ENCODE peak calls at places on chromosome 7, in nine cellular contexts. U, B, G, D, E, F, C, L and R are unnamed samples. For H3K27me3 and H3K4me1, the result is how much of the 10 kb centered on the place peaks cover.

GRCh38 chr7:85078181-85078580 is 108.7 kb downstream of the SEMA3D start:
- DNase-seq in E (no peak), B (no peak), U (no peak), G (no peak), C (no peak), L (no peak), F (no peak), D (no peak), R (no peak)

GRCh38 chr7:45000096-45001032 is at the start of gene CCM2:
- DNase-seq in C (no peak), E (peak), U (peak), B (no peak), D (no peak), G (peak), F (no peak), L (peak), R (peak)

GRCh38 chr7:28070311-28071055 is 110.1 kb downstream of the JAZF1 start:
- DNase-seq in L (no peak), F (no peak), C (no peak), G (no peak), E (peak), U (no peak), D (no peak), B (no peak), R (no peak)

GRCh38 chr7:18637516-18637915 is 142.0 kb downstream of the HDAC9 start:
- DNase-seq in B (no peak), D (no peak), G (no peak), U (no peak), F (no peak), L (no peak), E (no peak), C (no peak), R (no peak)

GRCh38 chr7:80609732-80610131 is 28.7 kb upstream of the CD36 start:
- DNase-seq in F (no peak), E (no peak), U (no peak), L (no peak), D (no peak), B (peak), G (no peak), C (no peak), R (no peak)

GRCh38 chr7:137626469-137627067 is 220.2 kb downstream of the DGKI start:
- DNase-seq in C (no peak), L (peak), D (no peak), F (no peak), B (peak), E (no peak), G (peak), U (peak), R (no peak)

GRCh38 chr7:29609162-29610030 is 45.8 kb downstream of the PRR15 start:
- DNase-seq in U (no peak), C (no peak), L (no peak), E (no peak), D (no peak), G (no peak), B (peak), F (no peak), R (no peak)

GRCh38 chr7:100400656-100401055 is 27.4 kb downstream of the PILRA start:
- DNase-seq in U (no peak), E (no peak), L (peak), C (no peak), B (peak), G (no peak), D (no peak), F (no peak), R (no peak)

GRCh38 chr7:72077776-72078175 is 334.4 kb downstream of the CALN1 start:
- DNase-seq in B (no peak), C (no peak), L (no peak), U (no peak), F (no peak), G (no peak), D (no peak), E (no peak), R (no peak)

GRCh38 chr7:8157296-8157695 is 104.7 kb downstream of the ICA1 start:
- DNase-seq in C (no peak), B (no peak), G (no peak), U (no peak), D (no peak), F (no peak), L (no peak), E (no peak), R (no peak)

GRCh38 chr7:117679120-117679519 is 194.1 kb downstream of the CTTNBP2 start:
- DNase-seq in E (no peak), U (no peak), G (no peak), L (no peak), F (no peak), D (no peak), B (no peak), C (no peak), R (no peak)

GRCh38 chr7:9507281-9507680 is 1073.9 kb downstream of the NXPH1 start:
- DNase-seq in U (no peak), E (no peak), F (no peak), C (no peak), G (no peak), B (peak), D (no peak), L (no peak), R (no peak)

GRCh38 chr7:11427686-11428273 is 404.2 kb downstream of the THSD7A start:
- DNase-seq in E (no peak), D (no peak), U (peak), L (peak), B (no peak), G (no peak), F (peak), C (no peak), R (no peak)

GRCh38 chr7:105639677-105640493 is 58.6 kb upstream of the EFCAB10 start:
- DNase-seq in E (no peak), B (peak), U (no peak), L (peak), C (no peak), G (no peak), D (no peak), F (no peak), R (no peak)

GRCh38 chr7:37405603-37406122 is 43.0 kb downstream of the ELMO1 start:
- DNase-seq in F (no peak), C (no peak), U (no peak), B (no peak), D (no peak), E (peak), G (peak), L (no peak), R (no peak)
- H3K27me3 ChIP-seq in F (under half), C (under half), U (under half), B (under half), D (under half), E (under half), G (under half), L (under half), R (under half)

DNA sequence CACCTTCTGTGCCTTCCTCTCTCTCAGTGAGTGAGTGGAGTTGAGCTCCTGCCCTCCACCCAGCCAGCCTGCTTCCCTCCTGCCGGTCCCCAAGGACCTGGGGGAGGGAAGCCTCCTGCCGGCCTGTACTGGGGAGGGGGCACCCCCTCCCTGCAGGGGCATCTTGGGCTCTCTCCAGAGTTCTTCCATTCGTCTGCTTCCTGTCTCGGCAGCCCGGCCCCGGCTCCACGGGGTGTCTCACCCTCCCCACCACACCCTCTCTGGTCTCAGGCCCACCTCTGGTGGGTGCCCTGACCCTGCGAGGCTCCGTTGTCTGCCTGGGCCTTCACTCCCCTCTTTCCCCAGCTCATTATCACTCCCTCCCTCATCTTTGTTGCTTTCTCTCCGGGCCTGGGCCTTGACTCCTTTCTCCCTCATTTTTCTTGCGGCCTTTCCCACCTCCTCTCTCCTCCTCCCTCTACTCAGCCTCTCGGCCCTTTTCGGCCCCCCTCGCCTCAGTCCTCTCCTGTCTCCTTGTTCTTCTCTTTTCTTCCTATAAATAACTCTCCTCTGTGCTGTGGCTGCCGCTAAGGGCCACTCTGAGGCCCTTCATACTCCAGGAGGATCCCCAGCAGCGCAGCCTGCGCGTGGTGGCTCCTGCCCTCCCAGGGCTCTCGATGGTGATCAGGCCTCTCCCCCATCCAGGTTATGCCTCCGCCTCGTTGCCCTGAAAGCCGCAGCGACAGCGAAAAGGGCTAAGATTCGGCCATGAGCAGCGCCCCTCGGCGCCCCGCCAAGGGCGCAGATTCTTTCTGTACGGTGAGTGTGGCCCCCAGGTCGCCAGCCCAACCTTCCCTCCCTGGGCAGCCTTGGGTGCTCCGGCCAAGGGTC is 2.1 kb downstream of the SLC4A2 start:
- DNase-seq in E (no peak), B (peak), F (no peak), L (peak), G (no peak), C (no peak), U (no peak), D (no peak), R (peak)
- H3K4me1 ChIP-seq in E (under half), B (under half), F (under half), L (under half), G (under half), C (half or more), U (under half), D (under half), R (under half)

GRCh38 chr7:1232623-1233327 is at the start of gene UNCX:
- DNase-seq in F (no peak), C (no peak), U (no peak), G (no peak), B (peak), D (peak), L (no peak), E (no peak), R (no peak)

GRCh38 chr7:1229956-1230355 is 2.7 kb upstream of the UNCX start:
- DNase-seq in D (no peak), E (no peak), G (no peak), B (peak), U (no peak), L (no peak), C (no peak), F (no peak), R (no peak)

GRCh38 chr7:1230411-1231213 is 2.1 kb upstream of the UNCX start:
- DNase-seq in L (no peak), B (peak), E (no peak), D (no peak), F (no peak), C (no peak), G (no peak), U (no peak), R (no peak)

GRCh38 chr7:1232103-1232466 is 587 bp upstream of the UNCX start:
- DNase-seq in E (no peak), C (no peak), U (no peak), B (no peak), L (no peak), D (no peak), F (no peak), G (no peak), R (no peak)

GRCh38 chr7:1231214-1232102 is 1.2 kb upstream of the UNCX start:
- DNase-seq in F (no peak), C (no peak), B (peak), L (no peak), U (no peak), G (no peak), E (no peak), D (no peak), R (no peak)
- H3K27me3 ChIP-seq in F (half or more), C (half or more), B (half or more), L (half or more), U (half or more), G (half or more), E (under half), D (half or more), R (half or more)

GRCh38 chr7:22278660-22279059 is 78.3 kb downstream of the RAPGEF5 start:
- DNase-seq in U (no peak), L (no peak), C (no peak), D (no peak), F (no peak), E (no peak), B (no peak), G (no peak), R (no peak)

GRCh38 chr7:22275574-22276150 is 81.3 kb downstream of the RAPGEF5 start:
- DNase-seq in C (no peak), F (no peak), B (no peak), G (no peak), E (no peak), D (no peak), L (no peak), U (no peak), R (no peak)

GRCh38 chr7:22280031-22280430 is 76.9 kb downstream of the RAPGEF5 start:
- DNase-seq in E (no peak), D (no peak), F (no peak), B (no peak), L (no peak), G (no peak), C (no peak), U (no peak), R (no peak)

GRCh38 chr7:22277375-22277774 is 79.6 kb downstream of the RAPGEF5 start:
- DNase-seq in E (no peak), C (no peak), F (no peak), L (no peak), U (no peak), G (no peak), B (no peak), D (no peak), R (no peak)

DNA sequence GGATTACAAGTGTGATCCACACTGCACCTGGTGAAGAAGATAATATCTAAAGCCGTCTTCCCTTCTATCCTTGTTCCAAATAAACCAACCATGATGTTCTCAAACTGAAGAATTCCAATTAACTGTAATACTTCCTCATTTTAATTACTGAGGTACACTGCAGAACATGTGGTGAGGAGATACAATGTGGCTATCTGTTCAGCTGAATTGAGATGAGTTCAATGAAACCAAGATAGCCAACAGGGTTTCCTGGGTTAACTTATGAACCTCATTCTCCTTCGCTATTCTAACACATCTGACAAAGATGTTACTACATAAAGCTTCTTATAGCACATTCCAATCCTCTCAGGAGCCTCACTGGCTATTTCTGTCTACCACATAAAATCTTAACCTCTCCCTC is 75.5 kb downstream of the RAPGEF5 start:
- DNase-seq in B (no peak), E (no peak), G (no peak), F (no peak), U (no peak), D (no peak), L (no peak), C (no peak), R (no peak)
- H3K4me1 ChIP-seq in B (under half), E (under half), G (under half), F (under half), U (under half), D (under half), L (under half), C (under half), R (under half)

DNA sequence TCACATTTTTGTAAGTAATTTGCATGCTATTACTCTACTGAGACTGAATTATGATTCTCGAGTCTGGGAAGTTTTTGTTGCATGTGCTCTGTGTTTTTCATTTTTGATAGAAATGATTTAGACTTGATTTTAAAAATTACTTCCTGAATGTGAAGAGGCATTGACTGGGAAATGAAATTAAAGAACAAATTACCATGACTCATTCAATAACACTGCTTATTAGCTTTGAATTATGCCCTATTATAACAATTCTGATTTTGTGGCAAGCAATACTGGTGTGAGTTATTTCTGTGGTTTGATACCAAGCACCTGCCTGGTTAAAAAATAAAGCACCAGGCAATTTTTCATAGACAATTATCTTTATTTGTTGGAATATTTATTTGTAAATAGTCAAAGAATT is 546 bp downstream of the LSMEM1 start:
- DNase-seq in D (no peak), B (no peak), G (no peak), E (no peak), F (no peak), C (no peak), U (no peak), L (no peak), R (no peak)
- H3K27me3 ChIP-seq in D (under half), B (under half), G (under half), E (under half), F (under half), C (under half), U (under half), L (under half), R (under half)